ENCODE peak calls at places on chromosomes 6 and 20, in six cellular contexts. N, H, T, V, A and P are unnamed samples.

GRCh38 chr20:44222969-44223368 is 12.4 kb upstream of the OSER1 start:
- DNase-seq in N (no peak), H (no peak), T (no peak), V (no peak), A (no peak), P (no peak)

GRCh38 chr6:12009180-12009748 is 2.8 kb upstream of the HIVEP1 start:
- DNase-seq in N (no peak), H (no peak), T (no peak), V (peak; percentile 24), A (no peak), P (no peak)

GRCh38 chr6:136326038-136326561 is 36.5 kb upstream of the BCLAF1 start:
- DNase-seq in N (no peak), H (no peak), T (peak; percentile 51), V (peak; percentile 10), A (peak; percentile 24), P (no peak)

GRCh38 chr6:3458706-3459421 is 2.0 kb upstream of the SLC22A23 start:
- DNase-seq in N (no peak), H (no peak), T (no peak), V (no peak), A (no peak), P (no peak)

GRCh38 chr6:29488874-29489273 is 1.1 kb upstream of the MAS1L start:
- DNase-seq in N (no peak), H (no peak), T (no peak), V (no peak), A (no peak), P (no peak)

GRCh38 chr6:64522859-64523258 is 887.3 kb downstream of the PHF3 start:
- DNase-seq in N (no peak), H (no peak), T (no peak), V (no peak), A (no peak), P (no peak)

GRCh38 chr20:10322073-10323012 is 103.7 kb downstream of the SNAP25 start:
- DNase-seq in N (no peak), H (no peak), T (no peak), V (no peak), A (no peak), P (no peak)

GRCh38 chr20:58086763-58087566 is 141.5 kb downstream of the ANKRD60 start:
- DNase-seq in N (no peak), H (peak; percentile 67), T (peak; percentile 41), V (peak; percentile 62), A (peak; percentile 40), P (peak; percentile 48)

GRCh38 chr6:144063744-144064401 is 31.5 kb downstream of the SF3B5 start:
- DNase-seq in N (peak; percentile 97), H (peak; percentile 79), T (peak; percentile 85), V (peak; percentile 29), A (peak; percentile 93), P (peak; percentile 95)

GRCh38 chr6:154824076-154824475 is 90.9 kb downstream of the SCAF8 start:
- DNase-seq in N (no peak), H (no peak), T (no peak), V (peak; percentile 26), A (no peak), P (no peak)

GRCh38 chr6:106448000-106448426 is 87.5 kb downstream of the CRYBG1 start:
- DNase-seq in N (peak; percentile 63), H (no peak), T (no peak), V (no peak), A (peak; percentile 35), P (peak; percentile 29)

GRCh38 chr6:128112494-128112893 is 211.6 kb upstream of the THEMIS start:
- DNase-seq in N (no peak), H (no peak), T (no peak), V (peak; percentile 62), A (no peak), P (no peak)
- H3K4me1 ChIP-seq in N (no peaks in the 10 kb centered on the region), H (no peaks in the 10 kb centered on the region), T (no peaks in the 10 kb centered on the region), V (no peaks in the 10 kb centered on the region), A (peaks cover 20% of the 10 kb centered on the region), P (peaks cover 18% of the 10 kb centered on the region)

GRCh38 chr20:23050847-23051627 is 1.6 kb upstream of the THBD start:
- DNase-seq in N (no peak), H (peak; percentile 98), T (peak; percentile 52), V (peak; percentile 94), A (peak; percentile 64), P (peak; percentile 54)
- TF ChIP-seq POLR2A in N (no peak), H (no peak), T (no peak), V (peak; percentile 44), A (peak; percentile 11), P (no peak)

GRCh38 chr6:166204852-166205650 is 37.4 kb upstream of the TBXT start:
- DNase-seq in N (no peak), H (no peak), T (no peak), V (no peak), A (no peak), P (no peak)
- H3K27ac ChIP-seq in N (no peak overlapping the region), H (no peak overlapping the region), T (no peak overlapping the region), V (no peak overlapping the region), A (no peak overlapping the region), P (no peak overlapping the region)

GRCh38 chr20:25236450-25237304 is 11.2 kb upstream of the PYGB start:
- DNase-seq in N (no peak), H (no peak), T (no peak), V (no peak), A (no peak), P (no peak)
- H3K4me1 ChIP-seq in N (peaks cover 2% of the 10 kb centered on the region), H (no peaks in the 10 kb centered on the region), T (peaks cover 16% of the 10 kb centered on the region), V (peaks cover 19% of the 10 kb centered on the region), A (peaks cover 20% of the 10 kb centered on the region), P (peaks cover 6% of the 10 kb centered on the region)

DNA sequence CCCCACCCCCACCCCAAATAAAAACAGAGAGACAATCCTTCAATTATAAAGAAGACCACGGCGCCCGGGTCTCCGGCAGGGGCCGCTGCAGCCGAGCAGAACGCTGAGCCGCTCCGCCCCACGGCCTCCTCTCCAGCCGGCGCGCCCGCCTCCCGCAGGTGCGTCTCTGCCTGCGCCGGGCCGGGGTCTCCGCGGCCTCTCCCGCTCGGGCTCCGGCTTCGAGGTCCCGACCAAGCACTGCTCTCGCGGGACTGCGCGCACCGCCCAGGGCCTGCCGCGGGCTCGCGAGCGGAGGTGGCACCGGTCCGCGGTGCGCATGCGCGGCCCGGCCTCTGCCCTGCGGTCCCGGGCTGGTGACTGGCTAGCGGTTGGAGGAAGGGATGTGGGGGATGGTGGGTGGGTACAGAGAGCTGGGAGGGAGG is 241 bp upstream of the SIRT5 start:
- DNase-seq in N (peak; percentile 96), H (peak; percentile 91), T (peak; percentile 94), V (peak; percentile 96), A (peak; percentile 96), P (peak; percentile 94)
- TF ChIP-seq POLR2A in N (no peak), H (peak; percentile 39), T (no peak), V (peak; percentile 72), A (no peak), P (no peak)